ENCODE peak calls at places on chromosomes 5 and 9, in eight cellular contexts. L is astrocyte, O is HCT116, P is PC-3, E is mammary epithelial cell, J is neural progenitor cell, M is fibroblast of lung, X is MM.1S. A is an unnamed sample.

GRCh38 chr9:126475933-126476555 is 137.7 kb upstream of the LMX1B start:
- DNase-seq in L (no peak), O (no peak), P (no peak), E (no peak), J (no peak), M (no peak), X (no peak), A (no peak)

GRCh38 chr9:69955536-69956355 is 87.9 kb upstream of the MAMDC2 start:
- DNase-seq in L (no peak), O (no peak), P (no peak), E (no peak), J (no peak), M (no peak), X (no peak), A (no peak)

GRCh38 chr9:92642599-92642998 is 27.3 kb downstream of the IPPK start:
- DNase-seq in L (no peak), O (no peak), P (no peak), E (no peak), J (no peak), M (no peak), X (no peak), A (no peak)

GRCh38 chr5:160565376-160565775 is 143.7 kb downstream of the PTTG1 start:
- DNase-seq in L (no peak), O (no peak), P (no peak), E (no peak), J (no peak), M (no peak), X (no peak), A (no peak)

GRCh38 chr5:67680109-67680508 is 483.5 kb upstream of the CD180 start:
- DNase-seq in L (no peak), O (no peak), P (no peak), E (no peak), J (no peak), M (peak; percentile 5), X (no peak), A (peak; percentile 40)

GRCh38 chr5:154559398-154560276 is 81.6 kb upstream of the HAND1 start:
- DNase-seq in L (no peak), O (no peak), P (no peak), E (no peak), J (no peak), M (no peak), X (no peak), A (no peak)

GRCh38 chr9:107637421-107638420 is 148.2 kb upstream of the KLF4 start:
- DNase-seq in L (peak; percentile 90), O (no peak), P (peak; percentile 31), E (peak; percentile 50), J (peak; percentile 65), M (peak; percentile 100), X (peak; percentile 37), A (peak; percentile 98)

GRCh38 chr5:172412724-172413260 is 41.5 kb downstream of the SH3PXD2B start:
- DNase-seq in L (peak; percentile 99), O (no peak), P (peak; percentile 73), E (peak; percentile 45), J (no peak), M (peak; percentile 98), X (no peak), A (peak; percentile 98)

GRCh38 chr5:139693676-139694364 is 45.7 kb downstream of the CXXC5 start:
- DNase-seq in L (no peak), O (no peak), P (no peak), E (no peak), J (no peak), M (no peak), X (no peak), A (peak; percentile 51)

GRCh38 chr9:102518324-102518723 is 476.8 kb upstream of the CYLC2 start:
- DNase-seq in L (no peak), O (no peak), P (no peak), E (no peak), J (no peak), M (no peak), X (no peak), A (no peak)

GRCh38 chr5:137486707-137487106 is 12.4 kb downstream of the SPOCK1 start:
- DNase-seq in L (peak; percentile 97), O (no peak), P (peak; percentile 62), E (no peak), J (no peak), M (no peak), X (no peak), A (peak; percentile 95)

GRCh38 chr5:98938459-98938858 is 9.7 kb upstream of the CHD1 start:
- DNase-seq in L (peak; percentile 44), O (no peak), P (peak; percentile 68), E (peak; percentile 25), J (peak; percentile 44), M (peak; percentile 24), X (no peak), A (peak; percentile 80)

GRCh38 chr9:108691614-108692013 is 164.2 kb downstream of the ACTL7B start:
- DNase-seq in L (no peak), O (peak; percentile 84), P (peak; percentile 76), E (peak; percentile 66), J (no peak), M (no peak), X (no peak), A (no peak)

GRCh38 chr5:6731465-6732237 is 18.4 kb downstream of the TENT4A start:
- DNase-seq in L (no peak), O (no peak), P (no peak), E (no peak), J (peak; percentile 32), M (peak; percentile 28), X (no peak), A (peak; percentile 50)
- H3K9ac ChIP-seq in L (peak overlapping the region; percentile 76), O (no peak overlapping the region), P (no peak overlapping the region), E (no peak overlapping the region), J (no peak overlapping the region), M (no peak overlapping the region), X (no peak overlapping the region), A (peak overlapping the region; percentile 84)

DNA sequence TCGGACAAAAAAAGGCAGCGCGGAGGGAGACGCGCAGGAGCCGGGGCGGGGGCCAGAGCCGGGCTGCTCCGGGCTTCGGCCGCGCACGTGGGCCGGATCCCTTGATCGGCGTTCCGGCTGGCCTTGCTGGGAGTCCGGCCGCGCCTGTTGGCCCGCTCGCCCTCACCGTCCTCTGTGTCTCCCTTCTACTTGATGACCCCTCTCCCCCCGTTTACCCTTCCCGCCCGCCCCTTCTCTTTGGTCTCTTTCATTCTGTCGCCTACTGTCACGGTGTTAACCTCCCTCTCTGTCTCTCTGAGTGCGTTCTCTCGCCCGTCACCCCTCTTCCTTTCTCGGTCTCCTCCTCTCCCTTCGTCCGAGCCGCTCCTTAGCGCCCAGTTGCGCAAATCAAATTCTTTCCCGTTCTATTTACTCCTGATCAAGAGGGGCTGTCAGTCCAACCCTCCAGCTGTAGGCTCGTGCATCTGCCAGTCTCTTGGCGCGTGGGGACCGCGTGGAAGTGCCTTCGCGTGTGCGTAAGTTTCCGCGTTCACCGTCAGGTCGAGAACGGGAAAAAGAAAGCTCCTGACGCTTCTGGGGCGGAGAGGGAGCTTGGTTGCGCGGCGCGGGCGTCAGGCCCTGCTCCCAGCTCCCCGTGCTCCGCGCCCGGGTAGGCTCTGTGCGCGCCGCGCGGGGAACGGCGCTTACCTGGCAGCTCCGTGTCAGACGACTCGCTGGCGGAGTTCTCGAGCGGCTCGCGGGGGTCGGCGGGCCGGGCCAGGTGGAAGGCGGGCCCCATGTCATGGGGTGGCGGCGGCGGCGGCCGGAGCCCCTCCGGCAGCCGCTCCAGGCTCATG is 784 bp downstream of the PITX1 start:
- DNase-seq in L (no peak), O (no peak), P (peak; percentile 24), E (peak; percentile 75), J (peak; percentile 83), M (peak; percentile 35), X (peak; percentile 60), A (peak; percentile 54)
- TF ChIP-seq EZH2 in L (peak; percentile 97), O (no peak), P (no peak), E (no peak), J (peak; percentile 98), M (peak; percentile 95), X (no peak), A (peak; percentile 80)

GRCh38 chr5:76082790-76083554 is at the start of gene SV2C:
- DNase-seq in L (peak; percentile 16), O (no peak), P (no peak), E (peak; percentile 21), J (peak; percentile 75), M (no peak), X (peak; percentile 86), A (peak; percentile 44)

GRCh38 chr5:76084496-76085285 is 1.5 kb downstream of the SV2C start:
- DNase-seq in L (no peak), O (no peak), P (no peak), E (no peak), J (peak; percentile 76), M (no peak), X (peak; percentile 83), A (peak; percentile 19)

GRCh38 chr5:76083555-76084495 is 642 bp downstream of the SV2C start:
- DNase-seq in L (no peak), O (no peak), P (no peak), E (no peak), J (peak; percentile 80), M (no peak), X (peak; percentile 65), A (peak; percentile 20)

GRCh38 chr5:76085286-76085579 is 2.0 kb downstream of the SV2C start:
- DNase-seq in L (no peak), O (no peak), P (no peak), E (no peak), J (no peak), M (no peak), X (no peak), A (no peak)

DNA sequence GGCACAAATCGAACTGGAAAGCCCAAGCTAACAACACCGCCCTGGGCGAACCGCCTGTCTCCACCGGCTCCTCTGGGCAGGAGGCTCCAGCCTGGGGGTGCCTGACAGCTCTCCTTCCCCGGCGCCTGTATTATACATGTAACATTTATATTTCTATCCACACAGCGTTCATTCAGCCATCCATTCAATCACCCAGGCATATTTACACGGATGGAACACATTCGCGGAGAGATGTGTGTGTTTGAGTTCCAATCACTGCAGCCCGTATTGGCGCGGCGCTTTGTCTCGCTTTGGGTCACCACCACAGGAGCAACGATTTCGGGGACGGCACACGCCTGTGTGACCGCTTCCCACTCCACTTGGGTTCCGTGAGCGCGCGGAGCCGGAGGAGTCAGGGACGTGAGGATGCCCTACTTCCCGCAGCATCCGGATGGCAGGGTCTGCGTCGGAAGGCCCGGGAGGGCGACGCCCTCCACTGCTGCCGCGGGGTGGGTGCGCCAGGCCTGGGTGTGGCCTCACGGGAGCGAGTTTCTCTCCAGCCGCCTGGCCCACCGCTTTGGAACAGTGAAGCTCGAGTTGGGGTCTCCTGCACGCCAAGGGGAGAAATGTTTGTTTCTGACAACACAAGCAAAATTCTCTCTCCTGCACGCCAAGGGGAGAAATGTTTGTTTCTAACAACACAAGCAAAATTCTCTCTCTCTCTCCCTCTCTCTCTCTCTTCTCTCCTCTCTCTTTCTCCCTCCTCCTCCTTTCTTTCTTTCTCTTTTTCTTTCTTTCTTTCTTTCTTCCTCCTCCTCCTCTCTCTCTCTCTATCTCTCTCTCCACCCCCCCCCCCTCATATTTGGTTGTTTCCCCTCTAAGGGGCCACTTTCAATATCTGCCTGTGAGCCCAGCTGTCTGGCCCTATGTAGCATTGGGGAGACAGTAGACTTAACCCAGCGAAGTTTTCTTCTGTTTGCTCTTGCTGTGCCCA is 1.1 kb upstream of the SV2C start:
- DNase-seq in L (no peak), O (no peak), P (no peak), E (no peak), J (peak; percentile 45), M (no peak), X (no peak), A (no peak)
- H3K9ac ChIP-seq in L (no peak overlapping the region), O (no peak overlapping the region), P (no peak overlapping the region), E (no peak overlapping the region), J (no peak overlapping the region), M (no peak overlapping the region), X (peak overlapping the region; percentile 89), A (no peak overlapping the region)

DNA sequence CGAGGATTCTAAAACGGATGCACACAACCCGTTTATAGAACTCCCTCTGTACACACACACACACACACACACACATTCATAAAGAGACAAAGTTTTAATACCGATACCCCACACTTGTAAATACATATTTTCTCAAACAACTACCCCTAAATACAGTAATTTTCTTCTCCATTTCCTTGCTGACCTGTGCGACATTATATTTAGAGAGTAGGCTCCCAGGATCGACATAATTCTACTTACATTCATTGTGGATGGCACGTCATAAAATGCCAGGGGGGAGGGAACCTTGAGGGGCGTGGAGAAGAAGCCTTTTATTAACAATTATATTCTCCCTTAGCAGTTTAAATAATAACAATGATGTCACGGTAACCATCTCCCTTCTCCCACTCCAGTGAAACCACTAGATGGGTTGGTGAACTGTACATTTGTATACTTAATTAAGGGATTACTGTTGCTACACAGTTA is 196.9 kb downstream of the MEF2C start:
- DNase-seq in L (no peak), O (no peak), P (no peak), E (no peak), J (no peak), M (no peak), X (no peak), A (no peak)
- TF ChIP-seq EZH2 in L (no peak), O (no peak), P (no peak), E (no peak), J (no peak), M (no peak), X (no peak), A (no peak)

A was measured in GM23248.